ENCODE peak calls at places on chromosome 22, in eight cellular contexts. U is AG08395; C is T-helper 9 cell; R is Panc1; A is dorsolateral prefrontal cortex; G is thyroid gland; Z is OCI-LY7; D is activated T-helper 9 cell treated with anti-CD3 and anti-CD28 coated beads, Interleukin-2, amount 50 U/mL, for 16 hours. L is an unnamed sample.
A peak's percentile ranks its signal among the peaks of the same experiment; 100 is the strongest.

GRCh38 chr22:27576815-27577564 is 224.6 kb downstream of the MN1 start:
- DNase-seq in D (no peak), U (no peak), R (no peak), Z (no peak), A (no peak), G (no peak), C (no peak), L (no peak)

GRCh38 chr22:36180928-36181327 is 20.4 kb upstream of the APOL3 start:
- DNase-seq in A (no peak), R (no peak), C (no peak), G (no peak), D (no peak), Z (no peak), U (no peak), L (no peak)

GRCh38 chr22:21929253-21929652 is 23.4 kb downstream of the PPM1F start:
- DNase-seq in U (no peak), G (no peak), A (no peak), D (no peak), C (no peak), R (no peak), Z (no peak), L (no peak)

GRCh38 chr22:45129703-45130524 is 33.8 kb upstream of the NUP50 start:
- DNase-seq in R (no peak), U (no peak), C (no peak), A (no peak), Z (no peak), G (no peak), D (no peak), L (peak; percentile 5)

GRCh38 chr22:46730568-46731245 is 7.3 kb downstream of the CERK start:
- DNase-seq in G (no peak), Z (no peak), A (no peak), C (no peak), R (no peak), U (no peak), D (no peak), L (no peak)

GRCh38 chr22:50019316-50019715 is 6.8 kb upstream of the IL17REL start:
- DNase-seq in Z (no peak), D (no peak), G (no peak), R (no peak), U (no peak), A (no peak), C (no peak), L (no peak)

GRCh38 chr22:17512960-17513359 is 50.3 kb upstream of the SLC25A18 start:
- DNase-seq in Z (no peak), U (no peak), R (no peak), A (no peak), G (no peak), D (no peak), C (no peak), L (no peak)

GRCh38 chr22:31263896-31264295 is 28.4 kb downstream of the PIK3IP1 start:
- DNase-seq in G (peak; percentile 66), C (no peak), D (no peak), Z (no peak), U (no peak), R (no peak), A (no peak), L (no peak)

GRCh38 chr22:45029501-45029900 is 19.7 kb upstream of the PHF21B start:
- DNase-seq in A (no peak), U (no peak), Z (no peak), G (no peak), R (no peak), C (no peak), D (no peak), L (no peak)

GRCh38 chr22:18048441-18048898 is 24.1 kb upstream of the MICAL3 start:
- DNase-seq in C (no peak), Z (no peak), A (no peak), G (no peak), U (peak; percentile 56), D (no peak), R (no peak), L (no peak)

GRCh38 chr22:30273196-30273595 is 6.5 kb upstream of the OSM start:
- DNase-seq in R (no peak), U (no peak), Z (no peak), D (no peak), A (no peak), G (peak; percentile 59), C (no peak), L (no peak)

GRCh38 chr22:20392983-20393704 is 807 bp upstream of the ZNF74 start:
- DNase-seq in U (no peak), Z (no peak), D (no peak), A (no peak), R (no peak), G (no peak), C (no peak), L (no peak)

GRCh38 chr22:46078241-46079092 is 71.9 kb upstream of the PPARA start:
- DNase-seq in R (no peak), C (no peak), U (peak; percentile 68), A (peak; percentile 81), D (no peak), Z (no peak), G (peak; percentile 41), L (no peak)

GRCh38 chr22:38167988-38168407 is 13.6 kb downstream of the PLA2G6 start:
- DNase-seq in G (peak; percentile 95), U (no peak), R (no peak), C (no peak), A (no peak), D (no peak), Z (no peak), L (no peak)

L was measured in CD8-positive, alpha-beta memory T cell.